ENCODE peak calls at places on chromosomes 13 and 19, in four cellular contexts. One of them, this sample, is unnamed.

GRCh38 chr19:13143135-13143534 is 7.0 kb downstream of the STX10 start:
- DNase-seq in Panc1: no peak
- DNase-seq in CD4-positive, CD25-positive, alpha-beta regulatory T cell: no peak
- DNase-seq in MM.1S: no peak
- DNase-seq in this sample: no peak

GRCh38 chr13:80040219-80040976 is 300.5 kb downstream of the SPRY2 start:
- DNase-seq in Panc1: peak
- DNase-seq in CD4-positive, CD25-positive, alpha-beta regulatory T cell: no peak
- DNase-seq in MM.1S: no peak
- DNase-seq in this sample: peak

GRCh38 chr19:30131246-30131645 is 189.2 kb downstream of the URI1 start:
- DNase-seq in Panc1: no peak
- DNase-seq in CD4-positive, CD25-positive, alpha-beta regulatory T cell: no peak
- DNase-seq in MM.1S: no peak
- DNase-seq in this sample: no peak

GRCh38 chr13:28678809-28679208 is 19.9 kb downstream of the POMP start:
- DNase-seq in Panc1: no peak
- DNase-seq in CD4-positive, CD25-positive, alpha-beta regulatory T cell: no peak
- DNase-seq in MM.1S: no peak
- DNase-seq in this sample: no peak

GRCh38 chr19:1360818-1361461 is 22.8 kb upstream of the NDUFS7 start:
- DNase-seq in Panc1: no peak
- DNase-seq in CD4-positive, CD25-positive, alpha-beta regulatory T cell: no peak
- DNase-seq in MM.1S: no peak
- DNase-seq in this sample: peak

GRCh38 chr13:94660695-94661324 is 51.5 kb downstream of the SOX21 start:
- DNase-seq in Panc1: no peak
- DNase-seq in CD4-positive, CD25-positive, alpha-beta regulatory T cell: peak
- DNase-seq in MM.1S: peak
- DNase-seq in this sample: no peak

GRCh38 chr13:73908809-73909208 is 225.4 kb downstream of the KLF12 start:
- DNase-seq in Panc1: no peak
- DNase-seq in CD4-positive, CD25-positive, alpha-beta regulatory T cell: no peak
- DNase-seq in MM.1S: no peak
- DNase-seq in this sample: no peak

GRCh38 chr19:43432866-43433673 is 18.4 kb downstream of the TEX101 start:
- DNase-seq in Panc1: no peak
- DNase-seq in CD4-positive, CD25-positive, alpha-beta regulatory T cell: peak
- DNase-seq in MM.1S: peak
- DNase-seq in this sample: no peak

GRCh38 chr13:56907766-56908165 is 233.0 kb upstream of the PRR20A start:
- DNase-seq in Panc1: no peak
- DNase-seq in CD4-positive, CD25-positive, alpha-beta regulatory T cell: no peak
- DNase-seq in MM.1S: peak
- DNase-seq in this sample: no peak

GRCh38 chr13:25678398-25678797 is 306.6 kb downstream of the ATP8A2 start:
- DNase-seq in Panc1: no peak
- DNase-seq in CD4-positive, CD25-positive, alpha-beta regulatory T cell: peak
- DNase-seq in MM.1S: no peak
- DNase-seq in this sample: no peak

GRCh38 chr19:3983936-3984583 is 1.2 kb downstream of the EEF2 start:
- DNase-seq in Panc1: no peak
- DNase-seq in CD4-positive, CD25-positive, alpha-beta regulatory T cell: peak
- DNase-seq in MM.1S: peak
- DNase-seq in this sample: no peak

GRCh38 chr13:71621152-71622124 is 245.6 kb downstream of the DACH1 start:
- DNase-seq in Panc1: no peak
- DNase-seq in CD4-positive, CD25-positive, alpha-beta regulatory T cell: no peak
- DNase-seq in MM.1S: no peak
- DNase-seq in this sample: no peak

GRCh38 chr13:104171132-104171531 is 1104.9 kb upstream of the SLC10A2 start:
- DNase-seq in Panc1: no peak
- DNase-seq in CD4-positive, CD25-positive, alpha-beta regulatory T cell: no peak
- DNase-seq in MM.1S: no peak
- DNase-seq in this sample: no peak

GRCh38 chr13:31538067-31539042 is 201.0 kb upstream of the RXFP2 start:
- DNase-seq in Panc1: no peak
- DNase-seq in CD4-positive, CD25-positive, alpha-beta regulatory T cell: no peak
- DNase-seq in MM.1S: no peak
- DNase-seq in this sample: peak

GRCh38 chr13:51494151-51494550 is 41.3 kb upstream of the INTS6 start:
- DNase-seq in Panc1: no peak
- DNase-seq in CD4-positive, CD25-positive, alpha-beta regulatory T cell: no peak
- DNase-seq in MM.1S: no peak
- DNase-seq in this sample: no peak

GRCh38 chr19:33481863-33482262 is 39.7 kb downstream of the PEPD start:
- DNase-seq in Panc1: no peak
- DNase-seq in CD4-positive, CD25-positive, alpha-beta regulatory T cell: no peak
- DNase-seq in MM.1S: no peak
- DNase-seq in this sample: no peak

GRCh38 chr19:55546822-55547614 is 1.7 kb upstream of the SBK3 start:
- DNase-seq in Panc1: peak
- DNase-seq in CD4-positive, CD25-positive, alpha-beta regulatory T cell: no peak
- DNase-seq in MM.1S: no peak
- DNase-seq in this sample: no peak

GRCh38 chr13:87999791-88000190 is 328.6 kb downstream of the SLITRK5 start:
- DNase-seq in Panc1: no peak
- DNase-seq in CD4-positive, CD25-positive, alpha-beta regulatory T cell: no peak
- DNase-seq in MM.1S: no peak
- DNase-seq in this sample: no peak

GRCh38 chr13:94079876-94080275 is 399.6 kb downstream of the DCT start:
- DNase-seq in Panc1: no peak
- DNase-seq in CD4-positive, CD25-positive, alpha-beta regulatory T cell: no peak
- DNase-seq in MM.1S: no peak
- DNase-seq in this sample: no peak

GRCh38 chr13:63690672-63691071 is 2275.0 kb upstream of the PCDH20 start:
- DNase-seq in Panc1: no peak
- DNase-seq in CD4-positive, CD25-positive, alpha-beta regulatory T cell: no peak
- DNase-seq in MM.1S: no peak
- DNase-seq in this sample: no peak

GRCh38 chr19:40594251-40594650 is 6.9 kb upstream of the LTBP4 start:
- DNase-seq in Panc1: no peak
- DNase-seq in CD4-positive, CD25-positive, alpha-beta regulatory T cell: no peak
- DNase-seq in MM.1S: no peak
- DNase-seq in this sample: no peak

GRCh38 chr13:26186141-26186870 is 35.8 kb downstream of the RNF6 start:
- DNase-seq in Panc1: peak
- DNase-seq in CD4-positive, CD25-positive, alpha-beta regulatory T cell: peak
- DNase-seq in MM.1S: peak
- DNase-seq in this sample: peak

GRCh38 chr19:16370671-16371391 is 46.2 kb downstream of the KLF2 start:
- DNase-seq in Panc1: no peak
- DNase-seq in CD4-positive, CD25-positive, alpha-beta regulatory T cell: peak
- DNase-seq in MM.1S: no peak
- DNase-seq in this sample: no peak

GRCh38 chr13:38582133-38582532 is 104.7 kb upstream of the FREM2 start:
- DNase-seq in Panc1: peak
- DNase-seq in CD4-positive, CD25-positive, alpha-beta regulatory T cell: peak
- DNase-seq in MM.1S: peak
- DNase-seq in this sample: no peak

GRCh38 chr13:85197431-85197830 is 601.8 kb downstream of the SLITRK6 start:
- DNase-seq in Panc1: no peak
- DNase-seq in CD4-positive, CD25-positive, alpha-beta regulatory T cell: no peak
- DNase-seq in MM.1S: no peak
- DNase-seq in this sample: no peak

GRCh38 chr13:73210218-73210883 is 151.5 kb downstream of the KLF5 start:
- DNase-seq in Panc1: no peak
- DNase-seq in CD4-positive, CD25-positive, alpha-beta regulatory T cell: no peak
- DNase-seq in MM.1S: no peak
- DNase-seq in this sample: no peak

GRCh38 chr19:1226227-1226518 is 11.6 kb downstream of the CBARP start:
- DNase-seq in Panc1: no peak
- DNase-seq in CD4-positive, CD25-positive, alpha-beta regulatory T cell: no peak
- DNase-seq in MM.1S: no peak
- DNase-seq in this sample: no peak

GRCh38 chr13:109309625-109310363 is 476.6 kb downstream of the IRS2 start:
- DNase-seq in Panc1: no peak
- DNase-seq in CD4-positive, CD25-positive, alpha-beta regulatory T cell: no peak
- DNase-seq in MM.1S: no peak
- DNase-seq in this sample: no peak

GRCh38 chr19:47673426-47673825 is 39.8 kb upstream of the EHD2 start:
- DNase-seq in Panc1: no peak
- DNase-seq in CD4-positive, CD25-positive, alpha-beta regulatory T cell: no peak
- DNase-seq in MM.1S: no peak
- DNase-seq in this sample: no peak

GRCh38 chr13:100540621-100541020 is 48.0 kb downstream of the GGACT start:
- DNase-seq in Panc1: no peak
- DNase-seq in CD4-positive, CD25-positive, alpha-beta regulatory T cell: no peak
- DNase-seq in MM.1S: no peak
- DNase-seq in this sample: no peak

GRCh38 chr13:25384747-25385270 is 13.0 kb downstream of the ATP8A2 start:
- DNase-seq in Panc1: no peak
- DNase-seq in CD4-positive, CD25-positive, alpha-beta regulatory T cell: no peak
- DNase-seq in MM.1S: no peak
- DNase-seq in this sample: no peak

GRCh38 chr13:42633495-42633894 is 59.5 kb downstream of the TNFSF11 start:
- DNase-seq in Panc1: no peak
- DNase-seq in CD4-positive, CD25-positive, alpha-beta regulatory T cell: no peak
- DNase-seq in MM.1S: no peak
- DNase-seq in this sample: no peak

DNA sequence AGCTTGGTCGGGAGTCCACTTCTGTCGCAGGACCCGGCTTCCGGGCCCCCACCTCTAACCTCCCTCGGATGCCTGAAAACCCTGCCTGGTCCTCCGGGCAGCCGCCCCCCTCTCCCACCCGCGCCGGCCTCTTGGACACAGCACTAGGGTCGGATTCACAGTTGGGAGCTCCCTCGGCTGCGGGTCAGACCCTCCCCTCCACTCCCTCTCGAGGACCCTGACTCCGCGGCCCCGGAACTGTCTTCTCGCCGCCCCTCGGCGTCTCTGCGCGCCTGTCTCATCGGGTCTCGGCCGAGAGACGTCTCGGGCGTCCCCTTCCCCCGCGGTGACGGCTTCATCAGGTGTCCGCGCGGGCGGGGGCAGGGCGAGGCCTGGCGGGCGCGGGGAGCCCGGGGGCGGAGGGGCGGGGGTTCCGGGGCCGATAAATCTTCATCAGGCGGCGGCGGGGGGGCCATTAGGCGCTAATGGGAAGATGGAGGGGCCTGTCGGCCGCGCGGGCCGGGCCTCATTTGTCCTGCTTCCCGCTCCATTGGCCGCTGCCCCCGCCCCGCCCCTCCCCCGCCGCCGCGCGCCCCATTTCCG is 11.7 kb upstream of the ERFL start:
- DNase-seq in Panc1: no peak
- DNase-seq in CD4-positive, CD25-positive, alpha-beta regulatory T cell: peak
- DNase-seq in MM.1S: no peak
- DNase-seq in this sample: no peak
- H3K4me3 ChIP-seq in Panc1: peak
- H3K4me3 ChIP-seq in CD4-positive, CD25-positive, alpha-beta regulatory T cell: no peak
- H3K4me3 ChIP-seq in MM.1S: peak
- H3K4me3 ChIP-seq in this sample: peak

DNA sequence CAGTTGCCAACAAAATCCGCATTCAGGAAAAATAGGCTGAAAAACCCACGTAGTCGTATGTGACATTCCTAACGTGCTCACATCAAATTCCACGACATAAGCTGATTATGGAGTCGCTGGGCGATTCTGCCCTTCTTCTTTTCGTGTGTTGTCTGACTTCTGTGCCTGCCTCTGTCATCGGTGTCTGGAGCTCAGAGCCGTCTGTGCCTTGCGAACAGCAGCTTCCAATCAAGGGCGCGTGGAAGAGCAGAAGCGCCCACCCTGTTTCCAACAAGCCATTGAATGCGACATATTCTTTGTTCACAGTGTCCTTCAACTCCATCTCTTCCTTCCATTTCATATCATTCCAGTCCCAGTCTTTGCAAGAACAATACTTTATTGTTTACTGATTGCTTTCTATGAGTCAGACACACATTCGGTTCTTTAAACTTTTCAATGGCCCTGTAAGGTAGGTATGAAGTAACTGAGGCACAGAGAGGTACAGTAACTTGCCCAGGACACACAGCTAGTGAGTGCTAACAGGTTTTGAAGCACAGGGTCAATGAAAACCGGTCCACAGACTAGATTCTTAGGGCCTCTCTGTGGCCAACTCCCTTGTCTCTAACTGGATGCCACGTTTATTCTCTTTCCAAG is 8.1 kb upstream of the ZNF507 start:
- DNase-seq in Panc1: no peak
- DNase-seq in CD4-positive, CD25-positive, alpha-beta regulatory T cell: no peak
- DNase-seq in MM.1S: no peak
- DNase-seq in this sample: no peak
- H3K4me3 ChIP-seq in Panc1: peak
- H3K4me3 ChIP-seq in CD4-positive, CD25-positive, alpha-beta regulatory T cell: no peak
- H3K4me3 ChIP-seq in MM.1S: no peak
- H3K4me3 ChIP-seq in this sample: no peak

GRCh38 chr13:91172160-91172559 is 175.3 kb upstream of the MIR17HG start:
- DNase-seq in Panc1: no peak
- DNase-seq in CD4-positive, CD25-positive, alpha-beta regulatory T cell: no peak
- DNase-seq in MM.1S: no peak
- DNase-seq in this sample: no peak

GRCh38 chr13:91169641-91170040 is 177.8 kb upstream of the MIR17HG start:
- DNase-seq in Panc1: no peak
- DNase-seq in CD4-positive, CD25-positive, alpha-beta regulatory T cell: no peak
- DNase-seq in MM.1S: no peak
- DNase-seq in this sample: no peak

DNA sequence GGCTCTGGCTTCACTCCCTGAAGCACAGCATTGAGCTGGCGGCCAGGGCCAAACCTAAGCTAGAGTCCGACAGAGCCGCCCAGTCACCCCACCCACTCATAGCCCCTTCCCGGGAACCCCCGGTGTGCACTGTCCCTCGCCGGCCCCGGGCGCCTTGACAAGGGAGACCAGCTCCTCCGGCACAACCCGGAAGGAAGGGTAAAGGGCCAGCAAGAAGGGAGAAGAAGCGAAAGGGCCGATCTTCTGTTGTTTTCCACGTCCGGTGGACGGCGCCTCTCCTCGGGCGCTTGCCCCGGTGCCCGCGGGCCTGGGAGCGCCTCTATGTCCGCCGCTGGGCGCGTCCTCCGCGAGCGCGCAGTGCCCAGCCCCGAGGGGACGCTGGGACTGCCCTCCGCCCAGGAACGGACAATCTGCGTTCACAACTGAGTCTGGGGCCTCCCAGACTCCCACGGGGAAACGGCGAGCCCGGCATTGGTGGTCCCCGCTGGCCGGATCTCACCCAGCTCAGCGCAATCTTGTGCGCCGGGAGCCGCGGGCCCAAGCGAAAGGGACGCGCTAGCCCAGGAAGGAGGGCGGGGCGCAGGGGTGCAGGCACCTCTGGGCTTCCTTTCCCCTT is 172.5 kb upstream of the MIR17HG start:
- DNase-seq in Panc1: no peak
- DNase-seq in CD4-positive, CD25-positive, alpha-beta regulatory T cell: no peak
- DNase-seq in MM.1S: no peak
- DNase-seq in this sample: no peak
- H3K4me3 ChIP-seq in Panc1: no peak
- H3K4me3 ChIP-seq in CD4-positive, CD25-positive, alpha-beta regulatory T cell: no peak
- H3K4me3 ChIP-seq in MM.1S: no peak
- H3K4me3 ChIP-seq in this sample: no peak

GRCh38 chr19:18762125-18763023 is 28.7 kb downstream of the COMP start:
- DNase-seq in Panc1: no peak
- DNase-seq in CD4-positive, CD25-positive, alpha-beta regulatory T cell: no peak
- DNase-seq in MM.1S: no peak
- DNase-seq in this sample: no peak
- H3K4me3 ChIP-seq in Panc1: no peak
- H3K4me3 ChIP-seq in CD4-positive, CD25-positive, alpha-beta regulatory T cell: no peak
- H3K4me3 ChIP-seq in MM.1S: no peak
- H3K4me3 ChIP-seq in this sample: no peak